ENCODE peak calls at places on chromosomes 7 and 10, in five cellular contexts. K is lower leg skin, T is GM12892, X is A549, V is HCT116. S is an unnamed sample.

GRCh38 chr7:16129431-16130126 is 291.8 kb downstream of the CRPPA start:
- DNase-seq in K (no peak), T (no peak), X (peak), V (peak), S (no peak)

GRCh38 chr10:104521901-104522827 is 118.9 kb upstream of the SORCS3 start:
- DNase-seq in K (peak), T (no peak), X (no peak), V (no peak), S (no peak)

GRCh38 chr7:147014596-147014995 is 898.0 kb downstream of the CNTNAP2 start:
- DNase-seq in K (no peak), T (no peak), X (no peak), V (no peak), S (no peak)

GRCh38 chr10:120978589-120979252 is 127.6 kb downstream of the WDR11 start:
- DNase-seq in K (no peak), T (no peak), X (no peak), V (no peak), S (no peak)

GRCh38 chr10:69051303-69051702 is 36.6 kb upstream of the SRGN start:
- DNase-seq in K (no peak), T (no peak), X (no peak), V (no peak), S (no peak)

GRCh38 chr10:126902157-126902556 is 3.1 kb upstream of the DOCK1 start:
- DNase-seq in K (peak), T (no peak), X (peak), V (peak), S (no peak)

GRCh38 chr10:44386546-44387052 is 1.7 kb upstream of the CXCL12 start:
- DNase-seq in K (peak), T (peak), X (peak), V (no peak), S (peak)

GRCh38 chr7:100430450-100431285 is 1.0 kb downstream of the MEPCE start:
- DNase-seq in K (peak), T (no peak), X (no peak), V (no peak), S (no peak)

GRCh38 chr10:97810476-97810875 is 38.7 kb upstream of the SFRP5 start:
- DNase-seq in K (no peak), T (no peak), X (no peak), V (peak), S (no peak)

GRCh38 chr7:111825046-111825445 is 262.8 kb upstream of the IMMP2L start:
- DNase-seq in K (no peak), T (no peak), X (no peak), V (no peak), S (no peak)

GRCh38 chr10:22712959-22713852 is 1.2 kb downstream of the PIP4K2A start:
- DNase-seq in K (peak), T (peak), X (no peak), V (no peak), S (peak)

GRCh38 chr7:146004805-146005204 is 111.8 kb upstream of the CNTNAP2 start:
- DNase-seq in K (no peak), T (no peak), X (no peak), V (no peak), S (no peak)

GRCh38 chr10:110138197-110138812 is 69.1 kb upstream of the MXI1 start:
- DNase-seq in K (no peak), T (no peak), X (peak), V (peak), S (no peak)

GRCh38 chr10:124604214-124605000 is 139.8 kb downstream of the FAM53B start:
- DNase-seq in K (no peak), T (no peak), X (no peak), V (no peak), S (no peak)

GRCh38 chr10:62582098-62582705 is 208.0 kb downstream of the ZNF365 start:
- DNase-seq in K (no peak), T (no peak), X (no peak), V (no peak), S (no peak)

GRCh38 chr10:84510121-84510520 is 181.7 kb downstream of the CCSER2 start:
- DNase-seq in K (no peak), T (no peak), X (no peak), V (no peak), S (no peak)

GRCh38 chr10:123134915-123135414 is 805 bp upstream of the HMX3 start:
- DNase-seq in K (peak), T (no peak), X (no peak), V (no peak), S (peak)

GRCh38 chr10:123136221-123136805 is 543 bp downstream of the HMX3 start:
- DNase-seq in K (no peak), T (no peak), X (no peak), V (no peak), S (no peak)

GRCh38 chr10:123136806-123137642 is 1.3 kb downstream of the HMX3 start:
- DNase-seq in K (no peak), T (no peak), X (peak), V (no peak), S (no peak)

GRCh38 chr10:123134058-123134914 is 1.5 kb upstream of the HMX3 start:
- DNase-seq in K (peak), T (no peak), X (no peak), V (no peak), S (no peak)

GRCh38 chr10:123135415-123136141 is at the start of gene HMX3:
- DNase-seq in K (peak), T (peak), X (no peak), V (no peak), S (peak)
- TF ChIP-seq POLR2A in K (no peak), T (peak), X (no peak), V (no peak), S (no peak)

DNA sequence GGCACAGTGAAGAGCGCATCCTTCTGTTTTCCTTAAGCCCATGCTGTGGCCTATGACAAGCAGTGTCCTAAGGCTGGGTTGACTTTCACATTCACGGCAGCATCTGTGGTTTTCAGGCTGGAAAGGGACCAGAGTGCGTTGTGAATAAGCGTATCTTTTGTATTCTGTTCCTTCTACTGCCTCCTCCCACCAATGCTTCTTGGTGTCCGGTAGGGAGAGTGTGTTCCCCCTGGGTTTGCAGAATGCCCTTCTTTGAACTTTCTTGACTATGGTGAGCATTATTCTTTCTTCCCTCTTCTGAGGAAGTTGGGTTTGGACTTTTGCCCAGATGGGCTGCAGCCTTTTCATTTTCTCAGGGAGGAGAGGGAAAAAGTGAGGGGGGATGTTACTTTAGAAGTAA is 73.6 kb downstream of the ABCA13 start:
- DNase-seq in K (no peak), T (no peak), X (no peak), V (no peak), S (no peak)
- TF ChIP-seq POLR2A in K (no peak), T (no peak), X (no peak), V (no peak), S (no peak)

GRCh38 chr10:96021332-96021731 is 22.1 kb upstream of the CCNJ start:
- DNase-seq in K (no peak), T (no peak), X (no peak), V (no peak), S (no peak)

GRCh38 chr10:96025566-96025965 is 17.8 kb upstream of the CCNJ start:
- DNase-seq in K (no peak), T (no peak), X (peak), V (peak), S (no peak)

GRCh38 chr10:96023168-96023567 is 20.2 kb upstream of the CCNJ start:
- DNase-seq in K (no peak), T (no peak), X (no peak), V (no peak), S (no peak)

GRCh38 chr10:96017227-96017687 is 26.1 kb upstream of the CCNJ start:
- DNase-seq in K (no peak), T (peak), X (peak), V (peak), S (peak)

DNA sequence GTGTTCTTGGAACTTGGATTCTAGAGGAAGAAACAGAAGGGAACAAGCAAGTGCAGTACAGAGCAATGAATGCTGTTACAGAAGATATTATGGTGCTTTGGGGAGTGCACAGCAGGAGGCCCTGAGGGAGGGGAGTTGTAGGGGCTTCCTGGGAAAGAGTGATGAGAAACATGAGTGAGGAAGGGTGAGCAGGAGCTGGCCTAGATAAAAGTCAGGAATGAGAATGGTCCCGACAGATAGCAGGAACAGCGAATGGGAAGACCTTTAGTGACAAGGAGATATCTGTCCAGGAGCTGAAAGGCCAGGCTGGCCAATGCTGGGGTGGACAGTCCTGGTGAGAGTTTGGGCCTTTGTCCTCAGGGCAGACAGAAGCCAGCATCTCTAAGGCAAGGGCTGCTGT is 20.6 kb upstream of the CCNJ start:
- DNase-seq in K (no peak), T (no peak), X (no peak), V (no peak), S (no peak)
- TF ChIP-seq POLR2A in K (no peak), T (no peak), X (no peak), V (no peak), S (no peak)

GRCh38 chr7:28083998-28084985 is 96.3 kb downstream of the JAZF1 start:
- DNase-seq in K (no peak), T (no peak), X (no peak), V (no peak), S (no peak)
- TF ChIP-seq POLR2A in K (no peak), T (no peak), X (no peak), V (no peak), S (no peak)

DNA sequence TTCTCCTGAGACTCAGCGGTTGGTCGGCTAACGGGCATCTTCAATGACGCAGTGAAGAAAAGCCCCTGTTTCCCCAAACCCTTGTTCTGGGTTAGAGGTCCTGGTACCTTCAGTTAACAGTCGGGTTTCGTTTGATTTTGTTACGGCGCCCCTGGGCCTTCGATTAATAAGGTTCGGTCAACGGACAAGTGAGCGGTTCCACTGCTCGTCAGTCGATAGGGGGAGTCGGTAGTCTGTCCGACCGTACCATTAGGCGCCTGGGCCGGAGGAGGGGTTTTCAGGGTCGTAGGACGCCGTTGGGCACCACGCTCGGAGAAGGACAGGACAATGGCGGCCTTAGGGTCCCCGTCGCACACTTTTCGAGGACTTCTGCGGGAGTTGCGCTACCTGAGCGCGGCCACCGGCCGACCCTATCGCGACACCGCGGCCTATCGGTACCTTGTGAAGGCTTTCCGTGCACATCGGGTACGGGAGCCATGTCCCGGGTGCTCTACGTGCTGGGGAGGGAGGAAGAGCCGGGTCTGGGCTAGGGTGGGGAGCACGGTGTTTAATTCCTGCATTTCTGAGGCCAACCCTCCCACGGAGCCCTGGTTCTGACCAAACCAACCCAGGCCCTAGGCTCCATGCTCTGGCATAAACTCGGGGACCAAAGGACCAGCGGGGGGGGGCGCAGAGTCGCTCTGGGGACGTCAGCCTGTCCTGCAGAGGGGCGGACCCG is at the start of gene FMC1:
- DNase-seq in K (peak), T (peak), X (peak), V (peak), S (peak)
- TF ChIP-seq POLR2A in K (no peak), T (peak), X (peak), V (no peak), S (peak)

GRCh38 chr7:51316666-51317581 is at the start of gene COBL:
- DNase-seq in K (peak), T (no peak), X (no peak), V (no peak), S (no peak)
- TF ChIP-seq POLR2A in K (no peak), T (no peak), X (no peak), V (no peak), S (no peak)

GRCh38 chr7:2314209-2314955 is at the start of gene SNX8:
- DNase-seq in K (peak), T (peak), X (peak), V (peak), S (peak)
- TF ChIP-seq POLR2A in K (no peak), T (peak), X (peak), V (no peak), S (no peak)

GRCh38 chr7:24456526-24457214 is 116.6 kb upstream of the PALS2 start:
- DNase-seq in K (no peak), T (no peak), X (peak), V (no peak), S (no peak)

GRCh38 chr7:24457215-24457549 is 116.1 kb upstream of the PALS2 start:
- DNase-seq in K (no peak), T (no peak), X (no peak), V (no peak), S (no peak)

DNA sequence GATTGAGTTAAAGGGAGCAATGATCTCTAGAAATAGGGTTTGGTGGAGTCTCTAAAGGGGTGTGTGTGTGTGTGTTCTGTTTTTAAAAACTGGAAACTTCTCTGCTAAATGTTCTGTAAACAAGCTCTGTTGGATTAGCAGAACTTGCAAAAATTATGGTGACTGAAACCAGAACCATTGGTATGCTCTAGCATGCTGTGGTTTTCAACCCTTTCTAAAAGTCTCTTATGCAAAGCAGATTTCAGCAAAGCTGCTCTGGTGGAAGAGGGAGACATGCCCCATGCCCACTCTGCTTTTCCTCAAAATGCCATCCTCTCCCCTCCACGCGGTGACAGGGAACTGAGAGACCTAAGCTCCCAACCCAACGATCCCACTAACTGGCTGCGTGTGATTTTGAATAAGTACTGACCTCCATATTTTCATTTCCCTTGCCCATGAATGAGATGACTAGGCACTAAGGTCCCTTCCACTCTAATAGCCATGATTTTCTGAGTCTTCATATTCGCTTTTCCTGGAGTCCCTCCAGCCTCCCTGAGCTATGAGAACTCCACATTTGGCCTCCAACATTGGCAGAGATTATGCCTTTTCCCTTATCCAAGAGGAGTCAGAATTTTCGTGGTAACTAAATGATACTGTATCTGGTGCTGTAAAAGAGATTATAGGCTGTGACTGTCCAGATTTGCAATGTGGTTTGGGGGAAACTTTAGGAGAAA is 117.3 kb upstream of the PALS2 start:
- DNase-seq in K (no peak), T (no peak), X (no peak), V (no peak), S (no peak)
- TF ChIP-seq POLR2A in K (no peak), T (no peak), X (no peak), V (no peak), S (no peak)

S was measured in GM12891.